ENCODE peak calls at places on chromosomes 11 and 22, in eight cellular contexts. D is dorsolateral prefrontal cortex, U is ovary, T is transverse colon, K is tibial nerve, V is ascending aorta, C is adrenal gland, F is fibroblast of mammary gland. L is an unnamed sample.

GRCh38 chr22:18929459-18929858 is 6.6 kb downstream of the PRODH start:
- DNase-seq in F (no peak), D (no peak), K (peak), C (no peak), U (no peak), V (no peak), T (no peak), L (no peak)

GRCh38 chr11:105870521-105871113 is 151.4 kb downstream of the MSANTD4 start:
- DNase-seq in V (no peak), C (no peak), F (peak), K (no peak), D (no peak), U (no peak), T (no peak), L (no peak)

GRCh38 chr11:117597083-117597482 is 199.9 kb downstream of the DSCAML1 start:
- DNase-seq in C (no peak), F (peak), U (peak), V (no peak), K (no peak), T (peak), D (no peak), L (peak)

GRCh38 chr11:78420796-78421209 is 3.2 kb upstream of the GAB2 start:
- DNase-seq in U (peak), F (peak), D (no peak), K (peak), T (peak), C (peak), V (peak), L (peak)

GRCh38 chr22:17896552-17896951 is 122.3 kb upstream of the BID start:
- DNase-seq in D (peak), V (no peak), U (no peak), K (no peak), C (peak), F (no peak), T (no peak), L (peak)

GRCh38 chr11:132719684-132720083 is 812.6 kb downstream of the OPCML start:
- DNase-seq in V (no peak), C (no peak), U (no peak), F (no peak), T (no peak), K (no peak), D (no peak), L (no peak)

GRCh38 chr22:20422271-20422958 is 15.2 kb downstream of the SCARF2 start:
- DNase-seq in K (no peak), T (no peak), D (no peak), U (peak), F (peak), C (no peak), V (no peak), L (peak)

GRCh38 chr11:96055706-96056387 is 131.9 kb upstream of the MTMR2 start:
- DNase-seq in K (no peak), F (peak), C (no peak), V (no peak), U (no peak), T (no peak), D (no peak), L (peak)

GRCh38 chr11:128501576-128502549 is 85.5 kb downstream of the ETS1 start:
- DNase-seq in F (peak), K (no peak), U (no peak), T (no peak), C (no peak), V (no peak), D (no peak), L (peak)

GRCh38 chr11:10438451-10438850 is 16.6 kb upstream of the AMPD3 start:
- DNase-seq in D (no peak), T (no peak), K (no peak), C (no peak), V (no peak), U (no peak), F (no peak), L (peak)

GRCh38 chr11:70525006-70525405 is 126.7 kb downstream of the CTTN start:
- DNase-seq in U (no peak), V (no peak), C (no peak), D (no peak), F (no peak), T (no peak), K (no peak), L (no peak)

GRCh38 chr11:11909727-11910126 is 68.0 kb downstream of the USP47 start:
- DNase-seq in C (no peak), T (no peak), U (no peak), D (no peak), K (no peak), F (peak), V (no peak), L (peak)

GRCh38 chr22:49687786-49688515 is 139.7 kb downstream of the BRD1 start:
- DNase-seq in U (no peak), F (no peak), D (no peak), C (no peak), K (no peak), V (no peak), T (no peak), L (no peak)

GRCh38 chr11:76214186-76214585 is 7.9 kb upstream of the WNT11 start:
- DNase-seq in U (no peak), F (no peak), K (no peak), D (no peak), T (no peak), V (no peak), C (no peak), L (no peak)
- H3K4me3 ChIP-seq in U (no peak), F (no peak), K (no peak), D (no peak), T (no peak), V (no peak), C (no peak), L (no peak)

GRCh38 chr11:44791546-44791945 is 64.8 kb downstream of the TSPAN18 start:
- DNase-seq in C (peak), U (no peak), F (no peak), D (no peak), V (no peak), T (no peak), K (no peak), L (no peak)

GRCh38 chr11:44793350-44794090 is 66.8 kb downstream of the TSPAN18 start:
- DNase-seq in V (no peak), T (no peak), U (no peak), C (no peak), D (no peak), K (no peak), F (no peak), L (peak)

GRCh38 chr11:44790211-44790610 is 63.4 kb downstream of the TSPAN18 start:
- DNase-seq in U (no peak), C (no peak), D (no peak), T (no peak), K (no peak), F (no peak), V (no peak), L (no peak)

GRCh38 chr11:44789466-44789865 is 62.7 kb downstream of the TSPAN18 start:
- DNase-seq in U (no peak), D (no peak), V (no peak), K (no peak), F (no peak), T (no peak), C (no peak), L (no peak)

GRCh38 chr11:44792171-44792570 is 65.4 kb downstream of the TSPAN18 start:
- DNase-seq in C (no peak), T (no peak), V (no peak), U (no peak), K (no peak), D (no peak), F (no peak), L (no peak)
- H3K4me3 ChIP-seq in C (no peak), T (no peak), V (no peak), U (no peak), K (no peak), D (no peak), F (no peak), L (no peak)

DNA sequence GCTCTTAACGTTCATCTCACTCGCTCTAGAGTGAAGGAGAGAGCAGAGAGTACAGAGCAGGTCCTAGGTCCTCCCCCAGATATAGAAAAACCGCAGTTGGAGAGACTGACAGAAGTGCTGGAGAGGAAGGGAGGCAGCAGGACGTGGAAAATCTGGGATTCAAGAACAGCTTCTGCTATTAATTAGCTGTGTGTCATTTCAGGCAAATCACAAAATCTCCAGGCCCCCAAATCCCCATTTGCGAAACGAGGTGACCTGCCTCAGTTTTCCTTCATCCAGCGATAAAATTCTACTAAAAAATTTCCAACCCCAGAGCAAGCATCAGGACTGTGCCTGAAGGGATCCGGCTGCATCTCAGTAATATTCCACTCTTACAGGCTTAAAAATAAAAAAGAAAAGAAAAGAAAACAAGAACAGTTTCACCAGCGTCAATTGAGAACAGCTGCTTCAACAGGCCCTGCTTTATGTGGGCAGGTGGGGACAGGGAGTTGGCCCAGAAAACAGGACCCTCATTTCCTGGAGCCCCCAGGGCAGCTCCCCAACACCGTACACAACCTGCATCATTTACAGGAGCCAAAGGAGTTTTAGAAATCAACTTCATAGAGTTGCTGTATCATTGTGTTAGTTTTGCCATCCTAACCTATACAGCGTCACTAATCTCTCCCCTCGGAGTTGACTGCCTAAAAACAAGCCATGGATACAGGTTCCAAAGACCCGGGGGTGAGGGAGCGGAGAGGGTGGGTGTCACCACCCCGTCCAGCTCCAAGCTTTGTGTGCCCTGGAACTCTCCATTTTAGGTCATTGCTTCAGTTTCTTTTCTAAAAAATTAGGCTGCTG is 2.3 kb upstream of the MALAT1 start:
- DNase-seq in K (peak), U (peak), T (no peak), F (peak), D (no peak), C (no peak), V (no peak), L (peak)
- H3K4me3 ChIP-seq in K (peak), U (peak), T (peak), F (peak), D (peak), C (no peak), V (peak), L (peak)

GRCh38 chr11:73753938-73754337 is 6.9 kb downstream of the RAB6A start:
- DNase-seq in D (no peak), T (no peak), K (no peak), C (no peak), U (no peak), V (no peak), F (no peak), L (no peak)

GRCh38 chr11:73752216-73752867 is 8.5 kb downstream of the RAB6A start:
- DNase-seq in F (peak), T (no peak), D (no peak), K (no peak), U (peak), V (no peak), C (peak), L (no peak)

GRCh38 chr11:73750238-73750637 is 10.6 kb downstream of the RAB6A start:
- DNase-seq in V (no peak), F (no peak), T (no peak), K (no peak), C (no peak), U (no peak), D (no peak), L (no peak)

GRCh38 chr11:73755670-73756069 is 5.2 kb downstream of the RAB6A start:
- DNase-seq in D (no peak), U (no peak), C (no peak), F (no peak), K (no peak), V (no peak), T (no peak), L (no peak)

GRCh38 chr11:73752903-73753302 is 8.0 kb downstream of the RAB6A start:
- DNase-seq in D (no peak), F (no peak), K (no peak), C (no peak), V (no peak), U (no peak), T (no peak), L (no peak)
- H3K4me3 ChIP-seq in D (no peak), F (no peak), K (no peak), C (no peak), V (no peak), U (no peak), T (no peak), L (no peak)

GRCh38 chr22:37009490-37009889 is 9.8 kb downstream of the TST start:
- DNase-seq in D (no peak), T (no peak), U (no peak), C (peak), K (no peak), V (no peak), F (no peak), L (no peak)

GRCh38 chr22:37008365-37008764 is 10.9 kb downstream of the TST start:
- DNase-seq in C (no peak), V (no peak), T (no peak), K (no peak), D (no peak), U (no peak), F (no peak), L (no peak)

GRCh38 chr22:37010976-37011375 is 8.3 kb downstream of the TST start:
- DNase-seq in D (no peak), K (no peak), C (peak), T (no peak), V (no peak), F (no peak), U (no peak), L (no peak)

GRCh38 chr22:37011472-37011871 is 7.8 kb downstream of the TST start:
- DNase-seq in K (no peak), F (no peak), U (no peak), V (no peak), C (no peak), T (no peak), D (no peak), L (no peak)

DNA sequence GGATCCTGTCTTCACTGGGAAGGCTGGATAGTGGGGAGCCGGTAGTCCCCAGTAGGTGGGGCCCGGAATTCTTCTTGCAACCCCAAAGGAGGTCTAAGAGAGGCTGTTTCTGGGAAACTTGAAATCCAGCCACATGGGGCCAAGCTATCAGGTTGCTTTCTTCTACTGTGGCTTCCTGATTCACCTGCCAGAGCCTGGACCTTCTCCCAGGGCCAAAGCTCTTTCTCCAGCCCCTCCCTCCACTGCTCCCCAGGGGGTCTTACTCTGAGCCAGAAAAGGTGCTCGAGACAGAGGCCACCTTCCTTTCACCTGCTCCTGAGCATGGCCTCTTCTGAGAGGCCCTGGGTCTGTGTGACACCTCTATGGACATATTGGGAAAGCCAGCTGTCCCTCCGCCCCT is 9.1 kb downstream of the TST start:
- DNase-seq in F (no peak), U (no peak), T (no peak), C (no peak), D (no peak), V (no peak), K (no peak), L (no peak)
- H3K4me3 ChIP-seq in F (no peak), U (no peak), T (no peak), C (no peak), D (no peak), V (no peak), K (no peak), L (no peak)

DNA sequence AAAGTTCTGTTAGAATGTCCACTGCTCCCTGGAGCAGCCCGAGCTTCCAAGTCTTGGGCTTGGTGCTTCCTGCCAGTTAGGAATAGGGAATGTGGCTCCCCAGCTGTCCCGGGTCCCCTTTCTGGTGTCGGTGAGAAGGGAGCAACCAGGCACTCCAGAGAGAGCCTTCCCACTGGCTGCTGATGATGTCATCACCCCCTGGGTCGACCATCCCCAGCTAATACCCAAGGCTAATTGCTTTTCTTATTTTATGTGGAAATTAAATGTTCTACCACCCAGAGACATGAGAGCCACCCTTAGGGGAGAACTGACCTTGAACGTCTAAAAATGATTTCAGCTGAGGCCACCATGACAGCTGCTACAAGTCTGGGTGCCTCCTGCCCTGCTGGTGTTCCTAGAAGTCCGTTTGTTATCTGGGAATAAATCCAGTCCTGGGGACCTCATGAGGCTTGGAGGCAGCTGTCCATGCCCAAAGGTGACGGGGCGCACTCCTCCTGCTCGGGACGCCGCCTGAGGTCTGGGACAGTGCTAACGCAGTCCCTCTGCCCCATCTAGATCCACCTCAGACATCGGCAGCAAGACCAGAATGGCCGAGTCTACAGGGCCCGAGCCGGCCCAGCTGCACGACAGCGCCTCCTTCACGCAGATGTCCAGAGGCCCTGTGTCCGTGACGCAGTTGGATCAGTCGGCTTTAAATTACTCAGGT is 42.3 kb downstream of the C11orf91 start:
- DNase-seq in T (no peak), V (no peak), F (no peak), U (no peak), C (no peak), D (no peak), K (no peak), L (no peak)
- H3K4me3 ChIP-seq in T (no peak), V (no peak), F (no peak), U (no peak), C (no peak), D (no peak), K (no peak), L (no peak)

GRCh38 chr11:14445542-14446530 is 53.8 kb downstream of the COPB1 start:
- DNase-seq in D (no peak), K (no peak), U (no peak), V (no peak), F (peak), C (no peak), T (no peak), L (peak)
- H3K4me3 ChIP-seq in D (no peak), K (no peak), U (no peak), V (no peak), F (no peak), C (no peak), T (no peak), L (no peak)

DNA sequence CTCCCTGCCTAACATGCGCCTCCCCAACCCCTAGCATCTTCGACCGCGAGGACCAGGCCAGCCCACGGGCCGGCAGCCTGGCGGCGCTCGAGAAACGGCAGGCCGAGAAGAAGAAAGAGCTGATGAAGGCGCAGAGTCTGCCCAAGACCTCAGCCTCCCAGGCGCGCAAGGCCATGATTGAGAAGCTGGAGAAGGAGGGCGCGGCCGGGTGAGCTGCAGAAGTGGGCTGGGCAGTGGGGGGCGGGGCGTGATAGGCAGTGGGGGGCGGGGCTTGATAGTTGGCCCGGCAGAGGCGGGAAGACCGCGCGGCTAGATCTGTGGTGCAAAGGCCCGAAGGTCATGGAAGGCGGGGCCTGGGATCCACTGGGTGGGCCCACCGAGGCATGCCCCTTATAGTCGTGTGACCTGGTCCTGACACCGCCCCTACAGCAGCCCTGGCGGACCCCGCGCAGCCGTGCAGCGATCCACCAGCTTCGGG is 8.7 kb downstream of the SELENOM start:
- DNase-seq in C (no peak), F (peak), U (peak), K (peak), D (no peak), T (peak), V (no peak), L (no peak)
- H3K4me3 ChIP-seq in C (no peak), F (no peak), U (no peak), K (no peak), D (no peak), T (no peak), V (no peak), L (no peak)

DNA sequence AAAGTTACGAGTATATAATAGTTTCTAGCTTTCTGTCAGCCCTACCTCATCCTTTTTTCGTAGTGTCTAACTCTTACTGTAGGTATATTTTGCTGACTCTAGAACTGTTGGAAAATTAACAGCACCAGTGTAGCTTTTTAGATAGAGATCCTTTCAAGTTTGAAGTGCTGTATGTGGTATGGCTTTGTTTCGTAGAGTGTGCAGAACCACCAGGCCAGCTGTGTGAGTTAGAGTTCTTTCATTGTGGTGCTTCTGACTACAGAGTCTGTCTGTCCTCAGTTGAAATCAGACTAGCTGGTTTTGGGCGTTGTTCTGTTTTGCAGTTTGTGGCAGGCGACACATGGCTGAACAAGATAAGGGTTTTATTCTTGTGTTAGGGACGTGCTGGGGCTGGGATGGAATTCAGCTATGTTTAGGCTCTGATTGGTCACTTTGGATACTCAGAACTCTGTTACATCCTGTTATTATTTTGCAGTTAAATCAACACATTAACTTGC is 3.2 kb downstream of the ARHGEF12 start:
- DNase-seq in D (no peak), V (no peak), K (no peak), U (no peak), C (no peak), T (peak), F (peak), L (peak)
- H3K4me3 ChIP-seq in D (peak), V (peak), K (peak), U (peak), C (peak), T (peak), F (peak), L (peak)

L was measured in astrocyte of the spinal cord.